ENCODE peak calls at places on chromosomes 1 and 21, in four cellular contexts. Q is K562, O is IMR-90, D is endothelial cell of umbilical vein. L is an unnamed sample.

GRCh38 chr21:32136546-32136945 is 142.3 kb downstream of the MIS18A start:
- DNase-seq in Q (no peak), D (no peak), O (no peak), L (no peak)

GRCh38 chr1:93614550-93615200 is 67.0 kb downstream of the BCAR3 start:
- DNase-seq in O (no peak), Q (no peak), D (no peak), L (no peak)

GRCh38 chr21:44923481-44924084 is 2.9 kb upstream of the ITGB2 start:
- DNase-seq in O (no peak), Q (no peak), D (no peak), L (no peak)

GRCh38 chr1:11138952-11139351 is 39.3 kb upstream of the EXOSC10 start:
- DNase-seq in Q (no peak), D (peak), O (peak), L (no peak)

GRCh38 chr21:42594616-42595280 is 58.7 kb upstream of the PDE9A start:
- DNase-seq in D (no peak), Q (no peak), O (no peak), L (no peak)

GRCh38 chr1:145961109-145961424 is 3.2 kb upstream of the LIX1L start:
- DNase-seq in O (no peak), Q (no peak), D (no peak), L (no peak)

GRCh38 chr1:240070188-240070587 is 21.5 kb upstream of the FMN2 start:
- DNase-seq in O (no peak), Q (no peak), D (no peak), L (no peak)

GRCh38 chr1:244735404-244735803 is 82.5 kb downstream of the DESI2 start:
- DNase-seq in Q (no peak), O (peak), D (no peak), L (peak)

GRCh38 chr1:159925713-159926066 is 383 bp upstream of the TAGLN2 start:
- DNase-seq in D (no peak), O (no peak), Q (peak), L (no peak)

GRCh38 chr1:10626011-10626731 is 151.4 kb downstream of the PEX14 start:
- DNase-seq in O (no peak), D (no peak), Q (no peak), L (no peak)

GRCh38 chr1:233020441-233020840 is 70.0 kb downstream of the NTPCR start:
- DNase-seq in D (peak), Q (no peak), O (peak), L (no peak)

GRCh38 chr1:57544345-57544744 is 120.5 kb upstream of the DAB1 start:
- DNase-seq in O (no peak), D (no peak), Q (no peak), L (no peak)

GRCh38 chr1:114131526-114132220 is 22.0 kb downstream of the SYT6 start:
- DNase-seq in Q (no peak), D (no peak), O (peak), L (no peak)

GRCh38 chr1:45044916-45045315 is 32.9 kb downstream of the UROD start:
- DNase-seq in D (no peak), Q (no peak), O (no peak), L (no peak)

GRCh38 chr1:243396876-243397275 is 141.0 kb downstream of the SDCCAG8 start:
- DNase-seq in Q (no peak), D (no peak), O (no peak), L (no peak)

GRCh38 chr21:38297193-38297592 is 40.4 kb downstream of the KCNJ15 start:
- DNase-seq in Q (no peak), D (peak), O (peak), L (no peak)

GRCh38 chr1:220123889-220124288 is 30.0 kb downstream of the IARS2 start:
- DNase-seq in O (no peak), D (no peak), Q (peak), L (no peak)

GRCh38 chr1:27408151-27408550 is 15.7 kb downstream of the GPR3 start:
- DNase-seq in D (no peak), Q (no peak), O (no peak), L (no peak)

GRCh38 chr1:34378968-34379729 is 202.4 kb downstream of the C1orf94 start:
- DNase-seq in O (no peak), Q (peak), D (no peak), L (no peak)

GRCh38 chr21:45502600-45502999 is 39.6 kb downstream of the SLC19A1 start:
- DNase-seq in D (no peak), O (no peak), Q (no peak), L (no peak)

GRCh38 chr1:3234956-3235355 is 166.0 kb downstream of the PRDM16 start:
- DNase-seq in D (no peak), Q (no peak), O (no peak), L (no peak)

GRCh38 chr1:42957229-42957879 is 1.3 kb downstream of the SLC2A1 start:
- DNase-seq in Q (peak), D (peak), O (no peak), L (no peak)

GRCh38 chr1:198068280-198068679 is 88.5 kb upstream of the NEK7 start:
- DNase-seq in Q (no peak), D (no peak), O (peak), L (no peak)

DNA sequence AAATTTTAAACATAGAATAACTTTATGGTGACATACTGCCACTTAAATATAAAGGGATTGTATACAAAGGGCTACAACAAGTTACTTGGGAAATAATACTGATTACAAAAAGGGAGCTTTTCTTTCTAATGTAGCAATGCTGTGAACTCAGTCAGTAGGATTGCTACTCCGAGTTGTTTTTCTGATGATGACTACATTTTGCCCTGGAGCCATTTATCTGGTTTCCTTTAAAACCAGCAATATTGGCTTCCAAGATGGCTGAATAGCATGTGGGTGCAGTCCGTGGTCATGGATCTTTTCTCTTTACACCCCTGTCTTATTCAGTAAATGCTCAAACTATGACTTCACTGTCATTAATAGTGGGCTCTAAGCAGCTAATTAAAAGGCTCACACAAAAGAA is 92.6 kb upstream of the NEK7 start:
- DNase-seq in O (peak), Q (no peak), D (no peak), L (no peak)
- TF ChIP-seq FOS in O (no peak), Q (no peak), D (no peak), L (no peak)

GRCh38 chr1:208252126-208252853 is 8.1 kb upstream of the PLXNA2 start:
- DNase-seq in Q (peak), O (no peak), D (no peak), L (no peak)

GRCh38 chr1:208251015-208251414 is 6.8 kb upstream of the PLXNA2 start:
- DNase-seq in Q (no peak), D (no peak), O (no peak), L (no peak)

GRCh38 chr1:208254862-208255261 is 10.7 kb upstream of the PLXNA2 start:
- DNase-seq in Q (no peak), O (peak), D (no peak), L (no peak)

GRCh38 chr1:208254376-208254775 is 10.2 kb upstream of the PLXNA2 start:
- DNase-seq in D (no peak), Q (no peak), O (no peak), L (no peak)

DNA sequence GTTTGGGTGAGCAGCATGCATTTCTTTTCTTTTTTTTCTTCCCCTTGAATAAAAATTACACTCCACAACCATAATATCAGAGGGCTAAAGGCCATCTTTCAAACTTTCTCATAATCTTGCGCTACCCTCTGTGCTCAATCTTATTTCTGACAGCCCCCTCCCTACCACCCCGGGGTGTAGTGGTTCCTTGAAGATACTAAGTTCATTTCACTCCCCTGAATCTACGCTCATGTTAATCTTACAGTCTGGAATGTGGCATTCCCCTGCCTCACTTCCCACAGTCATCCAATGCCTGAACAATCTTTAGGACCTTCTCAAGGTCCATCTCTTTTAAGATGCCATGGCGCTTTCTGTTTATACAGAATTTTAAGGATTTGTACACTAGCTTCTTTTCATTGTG is 9.0 kb upstream of the PLXNA2 start:
- DNase-seq in Q (no peak), O (no peak), D (no peak), L (no peak)
- TF ChIP-seq FOS in Q (no peak), O (no peak), D (no peak), L (no peak)

GRCh38 chr1:231233735-231234417 is 7.1 kb upstream of the GNPAT start:
- DNase-seq in O (no peak), D (no peak), Q (no peak), L (no peak)

GRCh38 chr1:231235526-231235925 is 5.5 kb upstream of the GNPAT start:
- DNase-seq in Q (no peak), D (no peak), O (no peak), L (no peak)

GRCh38 chr1:231234506-231234905 is 6.5 kb upstream of the GNPAT start:
- DNase-seq in Q (no peak), D (no peak), O (no peak), L (no peak)

GRCh38 chr1:231231511-231231910 is 9.5 kb upstream of the GNPAT start:
- DNase-seq in O (no peak), Q (no peak), D (no peak), L (no peak)

GRCh38 chr1:231232870-231233734 is 7.9 kb upstream of the GNPAT start:
- DNase-seq in Q (no peak), O (no peak), D (no peak), L (no peak)
- TF ChIP-seq FOS in Q (no peak), O (no peak), D (no peak), L (no peak)

GRCh38 chr1:37347104-37347503 is 127.3 kb upstream of the ZC3H12A start:
- DNase-seq in Q (no peak), O (no peak), D (no peak), L (no peak)
- TF ChIP-seq FOS in Q (no peak), O (no peak), D (no peak), L (no peak)

GRCh38 chr21:35280221-35280620 is 231.1 kb upstream of the RUNX1 start:
- DNase-seq in Q (no peak), D (no peak), O (no peak), L (no peak)

GRCh38 chr21:35288238-35288637 is 239.1 kb upstream of the RUNX1 start:
- DNase-seq in O (no peak), D (no peak), Q (no peak), L (no peak)

GRCh38 chr21:35281946-35282345 is 232.8 kb upstream of the RUNX1 start:
- DNase-seq in Q (no peak), D (no peak), O (no peak), L (no peak)

GRCh38 chr21:35282944-35283343 is 233.8 kb upstream of the RUNX1 start:
- DNase-seq in D (no peak), Q (peak), O (no peak), L (no peak)

GRCh38 chr21:35284199-35284598 is 235.1 kb upstream of the RUNX1 start:
- DNase-seq in Q (no peak), O (no peak), D (no peak), L (no peak)
- TF ChIP-seq FOS in Q (no peak), O (no peak), D (no peak), L (no peak)

GRCh38 chr1:206892351-206892984 is 4.8 kb upstream of the IL24 start:
- DNase-seq in Q (no peak), O (peak), D (no peak), L (no peak)
- TF ChIP-seq FOS in Q (no peak), O (peak), D (no peak), L (no peak)

GRCh38 chr1:30518696-30519095 is 204.7 kb downstream of the MATN1 start:
- DNase-seq in Q (no peak), O (no peak), D (no peak), L (no peak)
- TF ChIP-seq FOS in Q (no peak), O (no peak), D (no peak), L (no peak)

GRCh38 chr1:6347641-6348487 is 45.7 kb downstream of the ACOT7 start:
- DNase-seq in O (peak), Q (peak), D (peak), L (no peak)
- TF ChIP-seq FOS in O (no peak), Q (no peak), D (no peak), L (no peak)